ENCODE peak calls at places on chromosomes 13 and 19, in ten cellular contexts. N is breast epithelium; I is body of pancreas; P is neuronal stem cell; Z is heart left ventricle; D is colonic mucosa; G is A673; V is brain microvascular endothelial cell; Q is naive thymus-derived CD4-positive, alpha-beta T cell; A is lung. C is an unnamed sample.

GRCh38 chr19:49411681-49412321 is 11.4 kb downstream of the PTH2 start:
- DNase-seq in P (no peak), A (no peak), V (no peak), I (no peak), D (no peak), G (no peak), N (no peak), Z (no peak), Q (no peak), C (no peak)

GRCh38 chr13:101139076-101139475 is 277.2 kb downstream of the NALCN start:
- DNase-seq in N (no peak), G (no peak), V (no peak), Q (no peak), Z (no peak), I (no peak), P (no peak), A (no peak), D (no peak), C (no peak)

GRCh38 chr19:28701491-28701890 is 511.5 kb downstream of the UQCRFS1 start:
- DNase-seq in Q (no peak), G (no peak), Z (no peak), P (no peak), N (no peak), D (no peak), A (no peak), V (no peak), I (no peak), C (no peak)

GRCh38 chr19:58450836-58451357 is 525 bp upstream of the ZNF324B start:
- DNase-seq in V (no peak), Q (no peak), A (no peak), D (peak; percentile 68), Z (no peak), I (peak; percentile 47), G (peak; percentile 21), N (no peak), P (no peak), C (no peak)

GRCh38 chr13:106568225-106569003 is 477 bp upstream of the ARGLU1 start:
- DNase-seq in Z (no peak), P (no peak), N (no peak), V (no peak), A (no peak), I (no peak), D (no peak), G (no peak), Q (no peak), C (no peak)

GRCh38 chr13:52428295-52428694 is 22.1 kb downstream of the VPS36 start:
- DNase-seq in G (no peak), A (no peak), V (peak; percentile 43), Z (no peak), P (no peak), I (no peak), N (no peak), D (no peak), Q (no peak), C (peak; percentile 41)

GRCh38 chr19:45954132-45954531 is 19.5 kb downstream of the NOVA2 start:
- DNase-seq in V (no peak), P (peak; percentile 93), Z (no peak), Q (no peak), I (no peak), D (no peak), G (no peak), A (no peak), N (no peak), C (no peak)

GRCh38 chr13:42334329-42334706 is 62.4 kb downstream of the AKAP11 start:
- DNase-seq in G (no peak), D (no peak), P (no peak), I (no peak), N (no peak), Z (no peak), V (no peak), Q (no peak), A (no peak), C (no peak)

GRCh38 chr13:27534108-27534975 is 84.0 kb upstream of the MTIF3 start:
- DNase-seq in P (no peak), N (no peak), I (no peak), Z (no peak), G (no peak), A (no peak), D (no peak), V (no peak), Q (no peak), C (no peak)

GRCh38 chr13:64675256-64675892 is 2554.8 kb downstream of the PCDH9 start:
- DNase-seq in D (no peak), Z (no peak), I (no peak), A (no peak), G (no peak), Q (no peak), P (no peak), N (no peak), V (peak; percentile 71), C (peak; percentile 16)

GRCh38 chr19:2449019-2449418 is 7.7 kb downstream of the LMNB2 start:
- DNase-seq in D (no peak), V (no peak), G (no peak), I (no peak), P (no peak), Z (no peak), Q (no peak), N (no peak), A (no peak), C (no peak)

GRCh38 chr13:22461854-22462565 is 718.8 kb upstream of the SGCG start:
- DNase-seq in P (no peak), Q (no peak), V (no peak), G (no peak), D (no peak), Z (no peak), I (no peak), A (no peak), N (no peak), C (no peak)

DNA sequence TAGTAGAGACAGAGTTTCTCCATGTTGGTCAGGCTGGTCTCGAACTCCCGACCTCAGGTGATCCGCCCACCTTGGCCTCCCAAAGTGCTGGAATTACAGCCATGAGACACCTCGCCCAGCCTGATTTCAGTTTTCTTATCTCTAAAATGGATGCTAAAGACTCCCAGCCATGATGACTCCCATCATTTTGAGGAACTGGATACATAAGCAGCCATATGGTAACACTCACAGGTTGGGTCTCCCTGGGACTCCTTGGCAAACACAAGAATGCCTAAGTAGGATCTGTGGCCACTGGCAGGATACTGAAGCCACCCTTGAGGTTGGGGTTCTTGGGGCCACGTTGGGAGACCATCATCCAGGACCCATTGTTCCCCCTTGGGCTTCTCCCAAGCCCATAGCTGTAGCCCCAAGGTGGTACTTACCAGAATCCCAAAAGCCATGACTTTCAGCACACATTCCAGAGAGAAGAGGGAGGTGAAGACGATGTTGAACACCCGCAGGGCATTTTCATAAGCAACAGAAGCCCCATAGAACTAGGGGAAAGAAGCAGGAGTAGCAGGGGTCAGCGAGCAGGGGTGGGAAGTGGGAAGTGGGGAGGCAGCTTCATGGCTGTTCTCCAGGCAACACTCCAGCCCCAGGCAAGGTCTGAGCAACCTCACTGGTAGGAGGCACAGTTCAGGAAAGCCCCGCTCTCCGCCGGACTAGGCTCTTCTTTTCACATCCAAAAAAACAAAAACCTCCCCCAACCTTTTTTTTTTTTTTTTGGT is 102.5 kb downstream of the IER2 start:
- DNase-seq in I (no peak), Q (no peak), A (no peak), Z (no peak), N (no peak), D (no peak), P (no peak), G (no peak), V (no peak), C (no peak)
- H3K27me3 ChIP-seq in I (peaks cover 10% of the 10 kb centered on the region), Q (no peaks in the 10 kb centered on the region), A (no peaks in the 10 kb centered on the region), Z (no peaks in the 10 kb centered on the region), N (no peaks in the 10 kb centered on the region), D (no peaks in the 10 kb centered on the region), P (no peaks in the 10 kb centered on the region), G (no peaks in the 10 kb centered on the region), V (no peaks in the 10 kb centered on the region), C (no peaks in the 10 kb centered on the region)

GRCh38 chr19:50713556-50714236 is 5.9 kb downstream of the SHANK1 start:
- DNase-seq in P (no peak), D (no peak), V (no peak), A (no peak), Z (no peak), G (no peak), Q (no peak), N (no peak), I (no peak), C (no peak)
- H3K27me3 ChIP-seq in P (no peaks in the 10 kb centered on the region), D (peaks cover 8% of the 10 kb centered on the region), V (no peaks in the 10 kb centered on the region), A (peaks cover 7% of the 10 kb centered on the region), Z (peaks cover 3% of the 10 kb centered on the region), G (no peaks in the 10 kb centered on the region), Q (no peaks in the 10 kb centered on the region), N (no peaks in the 10 kb centered on the region), I (peaks cover 10% of the 10 kb centered on the region), C (no peaks in the 10 kb centered on the region)

GRCh38 chr13:50609016-50609415 is 234.5 kb downstream of the DLEU7 start:
- DNase-seq in Q (no peak), D (no peak), V (no peak), A (no peak), G (no peak), N (no peak), I (no peak), P (no peak), Z (no peak), C (no peak)

GRCh38 chr13:50612717-50613116 is 230.8 kb downstream of the DLEU7 start:
- DNase-seq in V (no peak), Z (no peak), A (no peak), P (no peak), G (no peak), I (no peak), N (no peak), D (no peak), Q (no peak), C (no peak)

GRCh38 chr13:50611117-50611781 is 232.2 kb downstream of the DLEU7 start:
- DNase-seq in I (no peak), V (no peak), D (no peak), N (no peak), A (no peak), G (no peak), Z (no peak), P (no peak), Q (no peak), C (no peak)

GRCh38 chr13:50610238-50610637 is 233.3 kb downstream of the DLEU7 start:
- DNase-seq in V (no peak), Q (no peak), G (no peak), P (no peak), N (no peak), Z (no peak), D (no peak), A (no peak), I (no peak), C (no peak)

GRCh38 chr13:50608357-50608756 is 235.1 kb downstream of the DLEU7 start:
- DNase-seq in P (no peak), A (no peak), V (no peak), Z (no peak), Q (no peak), G (no peak), I (no peak), D (no peak), N (no peak), C (no peak)
- H3K27me3 ChIP-seq in P (no peaks in the 10 kb centered on the region), A (no peaks in the 10 kb centered on the region), V (no peaks in the 10 kb centered on the region), Z (no peaks in the 10 kb centered on the region), Q (no peaks in the 10 kb centered on the region), G (peaks cover 6% of the 10 kb centered on the region), I (no peaks in the 10 kb centered on the region), D (no peaks in the 10 kb centered on the region), N (no peaks in the 10 kb centered on the region), C (peaks cover 43% of the 10 kb centered on the region)

GRCh38 chr19:7731615-7732014 is 295 bp downstream of the CLEC4G start:
- DNase-seq in P (no peak), V (no peak), I (no peak), N (no peak), D (no peak), Z (no peak), Q (no peak), G (no peak), A (no peak), C (no peak)
- H3K27me3 ChIP-seq in P (peaks cover 53% of the 10 kb centered on the region), V (peaks cover 32% of the 10 kb centered on the region), I (peaks cover 16% of the 10 kb centered on the region), N (peaks cover 5% of the 10 kb centered on the region), D (peaks cover 15% of the 10 kb centered on the region), Z (peaks cover 4% of the 10 kb centered on the region), Q (no peaks in the 10 kb centered on the region), G (peaks cover 65% of the 10 kb centered on the region), A (no peaks in the 10 kb centered on the region), C (peaks cover 31% of the 10 kb centered on the region)

GRCh38 chr13:35499131-35500051 is 22.9 kb upstream of the MAB21L1 start:
- DNase-seq in N (no peak), Q (no peak), A (no peak), Z (no peak), I (no peak), D (no peak), G (no peak), P (no peak), V (no peak), C (no peak)
- H3K27me3 ChIP-seq in N (no peaks in the 10 kb centered on the region), Q (no peaks in the 10 kb centered on the region), A (no peaks in the 10 kb centered on the region), Z (no peaks in the 10 kb centered on the region), I (no peaks in the 10 kb centered on the region), D (no peaks in the 10 kb centered on the region), G (no peaks in the 10 kb centered on the region), P (no peaks in the 10 kb centered on the region), V (no peaks in the 10 kb centered on the region), C (no peaks in the 10 kb centered on the region)